ENCODE peak calls at places on chromosomes 2 and 18, in nine cellular contexts. One of them, this sample, is unnamed.

GRCh38 chr2:23698116-23698732 is 228.7 kb downstream of the ATAD2B start:
- DNase-seq in cerebellar cortex: no peak
- DNase-seq in activated CD8-positive, alpha-beta memory T cell treated with anti-CD3 and anti-CD28 coated beads, Interleukin-2, amount 10 ng/mL, durations not matched to agents 7 days and 5 days: no peak
- DNase-seq in nephron progenitor cell: no peak
- DNase-seq in tibial nerve: peak; percentile 3
- DNase-seq in body of pancreas: no peak
- DNase-seq in activated CD4-positive, alpha-beta T cell treated with anti-CD3 and anti-CD28 coated beads for 1 hour: no peak
- DNase-seq in right lobe of liver: no peak
- DNase-seq in HS-27A: no peak
- DNase-seq in this sample: no peak

GRCh38 chr18:9475643-9476580 is 599 bp downstream of the RALBP1 start:
- DNase-seq in cerebellar cortex: peak; percentile 32
- DNase-seq in activated CD8-positive, alpha-beta memory T cell treated with anti-CD3 and anti-CD28 coated beads, Interleukin-2, amount 10 ng/mL, durations not matched to agents 7 days and 5 days: peak; percentile 81
- DNase-seq in nephron progenitor cell: no peak
- DNase-seq in tibial nerve: peak; percentile 17
- DNase-seq in body of pancreas: peak; percentile 13
- DNase-seq in activated CD4-positive, alpha-beta T cell treated with anti-CD3 and anti-CD28 coated beads for 1 hour: peak; percentile 28
- DNase-seq in right lobe of liver: no peak
- DNase-seq in HS-27A: peak; percentile 22
- DNase-seq in this sample: no peak

GRCh38 chr18:24333116-24333515 is 64.5 kb downstream of the OSBPL1A start:
- DNase-seq in cerebellar cortex: no peak
- DNase-seq in activated CD8-positive, alpha-beta memory T cell treated with anti-CD3 and anti-CD28 coated beads, Interleukin-2, amount 10 ng/mL, durations not matched to agents 7 days and 5 days: no peak
- DNase-seq in nephron progenitor cell: no peak
- DNase-seq in tibial nerve: no peak
- DNase-seq in body of pancreas: no peak
- DNase-seq in activated CD4-positive, alpha-beta T cell treated with anti-CD3 and anti-CD28 coated beads for 1 hour: no peak
- DNase-seq in right lobe of liver: no peak
- DNase-seq in HS-27A: no peak
- DNase-seq in this sample: no peak

GRCh38 chr18:54127759-54128378 is 96.6 kb downstream of the MBD2 start:
- DNase-seq in cerebellar cortex: peak; percentile 50
- DNase-seq in activated CD8-positive, alpha-beta memory T cell treated with anti-CD3 and anti-CD28 coated beads, Interleukin-2, amount 10 ng/mL, durations not matched to agents 7 days and 5 days: peak; percentile 55
- DNase-seq in nephron progenitor cell: peak; percentile 48
- DNase-seq in tibial nerve: no peak
- DNase-seq in body of pancreas: no peak
- DNase-seq in activated CD4-positive, alpha-beta T cell treated with anti-CD3 and anti-CD28 coated beads for 1 hour: no peak
- DNase-seq in right lobe of liver: no peak
- DNase-seq in HS-27A: peak; percentile 26
- DNase-seq in this sample: peak; percentile 31

GRCh38 chr2:65504814-65505697 is 72.7 kb upstream of the SPRED2 start:
- DNase-seq in cerebellar cortex: no peak
- DNase-seq in activated CD8-positive, alpha-beta memory T cell treated with anti-CD3 and anti-CD28 coated beads, Interleukin-2, amount 10 ng/mL, durations not matched to agents 7 days and 5 days: no peak
- DNase-seq in nephron progenitor cell: no peak
- DNase-seq in tibial nerve: no peak
- DNase-seq in body of pancreas: peak; percentile 8
- DNase-seq in activated CD4-positive, alpha-beta T cell treated with anti-CD3 and anti-CD28 coated beads for 1 hour: no peak
- DNase-seq in right lobe of liver: no peak
- DNase-seq in HS-27A: no peak
- DNase-seq in this sample: no peak

GRCh38 chr18:33052886-33053285 is 280.1 kb upstream of the KLHL14 start:
- DNase-seq in cerebellar cortex: no peak
- DNase-seq in activated CD8-positive, alpha-beta memory T cell treated with anti-CD3 and anti-CD28 coated beads, Interleukin-2, amount 10 ng/mL, durations not matched to agents 7 days and 5 days: no peak
- DNase-seq in nephron progenitor cell: no peak
- DNase-seq in tibial nerve: no peak
- DNase-seq in body of pancreas: no peak
- DNase-seq in activated CD4-positive, alpha-beta T cell treated with anti-CD3 and anti-CD28 coated beads for 1 hour: no peak
- DNase-seq in right lobe of liver: no peak
- DNase-seq in HS-27A: no peak
- DNase-seq in this sample: no peak

GRCh38 chr2:230783101-230783500 is 70.5 kb downstream of the CAB39 start:
- DNase-seq in cerebellar cortex: no peak
- DNase-seq in activated CD8-positive, alpha-beta memory T cell treated with anti-CD3 and anti-CD28 coated beads, Interleukin-2, amount 10 ng/mL, durations not matched to agents 7 days and 5 days: no peak
- DNase-seq in nephron progenitor cell: no peak
- DNase-seq in tibial nerve: no peak
- DNase-seq in body of pancreas: no peak
- DNase-seq in activated CD4-positive, alpha-beta T cell treated with anti-CD3 and anti-CD28 coated beads for 1 hour: no peak
- DNase-seq in right lobe of liver: no peak
- DNase-seq in HS-27A: no peak
- DNase-seq in this sample: no peak

GRCh38 chr2:188414412-188414811 is 122.7 kb downstream of the GULP1 start:
- DNase-seq in cerebellar cortex: no peak
- DNase-seq in activated CD8-positive, alpha-beta memory T cell treated with anti-CD3 and anti-CD28 coated beads, Interleukin-2, amount 10 ng/mL, durations not matched to agents 7 days and 5 days: no peak
- DNase-seq in nephron progenitor cell: no peak
- DNase-seq in tibial nerve: no peak
- DNase-seq in body of pancreas: no peak
- DNase-seq in activated CD4-positive, alpha-beta T cell treated with anti-CD3 and anti-CD28 coated beads for 1 hour: no peak
- DNase-seq in right lobe of liver: no peak
- DNase-seq in HS-27A: no peak
- DNase-seq in this sample: peak; percentile 20

GRCh38 chr2:62464608-62465007 is 41.4 kb downstream of the TMEM17 start:
- DNase-seq in cerebellar cortex: no peak
- DNase-seq in activated CD8-positive, alpha-beta memory T cell treated with anti-CD3 and anti-CD28 coated beads, Interleukin-2, amount 10 ng/mL, durations not matched to agents 7 days and 5 days: no peak
- DNase-seq in nephron progenitor cell: no peak
- DNase-seq in tibial nerve: no peak
- DNase-seq in body of pancreas: no peak
- DNase-seq in activated CD4-positive, alpha-beta T cell treated with anti-CD3 and anti-CD28 coated beads for 1 hour: no peak
- DNase-seq in right lobe of liver: no peak
- DNase-seq in HS-27A: no peak
- DNase-seq in this sample: no peak

GRCh38 chr2:64610456-64610855 is 43.3 kb downstream of the SERTAD2 start:
- DNase-seq in cerebellar cortex: no peak
- DNase-seq in activated CD8-positive, alpha-beta memory T cell treated with anti-CD3 and anti-CD28 coated beads, Interleukin-2, amount 10 ng/mL, durations not matched to agents 7 days and 5 days: no peak
- DNase-seq in nephron progenitor cell: no peak
- DNase-seq in tibial nerve: no peak
- DNase-seq in body of pancreas: no peak
- DNase-seq in activated CD4-positive, alpha-beta T cell treated with anti-CD3 and anti-CD28 coated beads for 1 hour: no peak
- DNase-seq in right lobe of liver: no peak
- DNase-seq in HS-27A: no peak
- DNase-seq in this sample: no peak

GRCh38 chr18:29160123-29160522 is 983.2 kb upstream of the CDH2 start:
- DNase-seq in cerebellar cortex: no peak
- DNase-seq in activated CD8-positive, alpha-beta memory T cell treated with anti-CD3 and anti-CD28 coated beads, Interleukin-2, amount 10 ng/mL, durations not matched to agents 7 days and 5 days: no peak
- DNase-seq in nephron progenitor cell: no peak
- DNase-seq in tibial nerve: no peak
- DNase-seq in body of pancreas: no peak
- DNase-seq in activated CD4-positive, alpha-beta T cell treated with anti-CD3 and anti-CD28 coated beads for 1 hour: no peak
- DNase-seq in right lobe of liver: no peak
- DNase-seq in HS-27A: no peak
- DNase-seq in this sample: no peak

GRCh38 chr2:238239552-238239871 is 326 bp downstream of the HES6 start:
- DNase-seq in cerebellar cortex: no peak
- DNase-seq in activated CD8-positive, alpha-beta memory T cell treated with anti-CD3 and anti-CD28 coated beads, Interleukin-2, amount 10 ng/mL, durations not matched to agents 7 days and 5 days: no peak
- DNase-seq in nephron progenitor cell: peak; percentile 70
- DNase-seq in tibial nerve: no peak
- DNase-seq in body of pancreas: peak; percentile 33
- DNase-seq in activated CD4-positive, alpha-beta T cell treated with anti-CD3 and anti-CD28 coated beads for 1 hour: no peak
- DNase-seq in right lobe of liver: no peak
- DNase-seq in HS-27A: no peak
- DNase-seq in this sample: no peak

GRCh38 chr2:237026981-237027711 is 58.5 kb upstream of the COPS8 start:
- DNase-seq in cerebellar cortex: peak; percentile 73
- DNase-seq in activated CD8-positive, alpha-beta memory T cell treated with anti-CD3 and anti-CD28 coated beads, Interleukin-2, amount 10 ng/mL, durations not matched to agents 7 days and 5 days: peak; percentile 50
- DNase-seq in nephron progenitor cell: peak; percentile 74
- DNase-seq in tibial nerve: peak; percentile 71
- DNase-seq in body of pancreas: peak; percentile 78
- DNase-seq in activated CD4-positive, alpha-beta T cell treated with anti-CD3 and anti-CD28 coated beads for 1 hour: no peak
- DNase-seq in right lobe of liver: peak; percentile 68
- DNase-seq in HS-27A: no peak
- DNase-seq in this sample: peak; percentile 15

GRCh38 chr2:144015655-144016245 is 504.2 kb downstream of the ZEB2 start:
- DNase-seq in cerebellar cortex: no peak
- DNase-seq in activated CD8-positive, alpha-beta memory T cell treated with anti-CD3 and anti-CD28 coated beads, Interleukin-2, amount 10 ng/mL, durations not matched to agents 7 days and 5 days: no peak
- DNase-seq in nephron progenitor cell: no peak
- DNase-seq in tibial nerve: no peak
- DNase-seq in body of pancreas: no peak
- DNase-seq in activated CD4-positive, alpha-beta T cell treated with anti-CD3 and anti-CD28 coated beads for 1 hour: no peak
- DNase-seq in right lobe of liver: no peak
- DNase-seq in HS-27A: peak; percentile 62
- DNase-seq in this sample: no peak

GRCh38 chr2:234590076-234590475 is 93.2 kb upstream of the ARL4C start:
- DNase-seq in cerebellar cortex: no peak
- DNase-seq in activated CD8-positive, alpha-beta memory T cell treated with anti-CD3 and anti-CD28 coated beads, Interleukin-2, amount 10 ng/mL, durations not matched to agents 7 days and 5 days: peak; percentile 18
- DNase-seq in nephron progenitor cell: no peak
- DNase-seq in tibial nerve: no peak
- DNase-seq in body of pancreas: no peak
- DNase-seq in activated CD4-positive, alpha-beta T cell treated with anti-CD3 and anti-CD28 coated beads for 1 hour: no peak
- DNase-seq in right lobe of liver: no peak
- DNase-seq in HS-27A: no peak
- DNase-seq in this sample: no peak

GRCh38 chr18:58416704-58417683 is 211.9 kb downstream of the ALPK2 start:
- DNase-seq in cerebellar cortex: no peak
- DNase-seq in activated CD8-positive, alpha-beta memory T cell treated with anti-CD3 and anti-CD28 coated beads, Interleukin-2, amount 10 ng/mL, durations not matched to agents 7 days and 5 days: no peak
- DNase-seq in nephron progenitor cell: no peak
- DNase-seq in tibial nerve: no peak
- DNase-seq in body of pancreas: no peak
- DNase-seq in activated CD4-positive, alpha-beta T cell treated with anti-CD3 and anti-CD28 coated beads for 1 hour: no peak
- DNase-seq in right lobe of liver: peak; percentile 61
- DNase-seq in HS-27A: peak; percentile 56
- DNase-seq in this sample: peak; percentile 43

GRCh38 chr2:215833531-215834162 is 179.7 kb downstream of the MREG start:
- DNase-seq in cerebellar cortex: no peak
- DNase-seq in activated CD8-positive, alpha-beta memory T cell treated with anti-CD3 and anti-CD28 coated beads, Interleukin-2, amount 10 ng/mL, durations not matched to agents 7 days and 5 days: no peak
- DNase-seq in nephron progenitor cell: no peak
- DNase-seq in tibial nerve: no peak
- DNase-seq in body of pancreas: no peak
- DNase-seq in activated CD4-positive, alpha-beta T cell treated with anti-CD3 and anti-CD28 coated beads for 1 hour: no peak
- DNase-seq in right lobe of liver: no peak
- DNase-seq in HS-27A: no peak
- DNase-seq in this sample: no peak

GRCh38 chr2:199042660-199043379 is 414.9 kb downstream of the SATB2 start:
- DNase-seq in cerebellar cortex: no peak
- DNase-seq in activated CD8-positive, alpha-beta memory T cell treated with anti-CD3 and anti-CD28 coated beads, Interleukin-2, amount 10 ng/mL, durations not matched to agents 7 days and 5 days: no peak
- DNase-seq in nephron progenitor cell: no peak
- DNase-seq in tibial nerve: no peak
- DNase-seq in body of pancreas: no peak
- DNase-seq in activated CD4-positive, alpha-beta T cell treated with anti-CD3 and anti-CD28 coated beads for 1 hour: no peak
- DNase-seq in right lobe of liver: no peak
- DNase-seq in HS-27A: no peak
- DNase-seq in this sample: no peak

GRCh38 chr2:6222296-6222695 is 530.1 kb downstream of the SOX11 start:
- DNase-seq in cerebellar cortex: no peak
- DNase-seq in activated CD8-positive, alpha-beta memory T cell treated with anti-CD3 and anti-CD28 coated beads, Interleukin-2, amount 10 ng/mL, durations not matched to agents 7 days and 5 days: no peak
- DNase-seq in nephron progenitor cell: no peak
- DNase-seq in tibial nerve: no peak
- DNase-seq in body of pancreas: no peak
- DNase-seq in activated CD4-positive, alpha-beta T cell treated with anti-CD3 and anti-CD28 coated beads for 1 hour: no peak
- DNase-seq in right lobe of liver: no peak
- DNase-seq in HS-27A: no peak
- DNase-seq in this sample: no peak

GRCh38 chr2:106735807-106736206 is 150.2 kb downstream of the ST6GAL2 start:
- DNase-seq in cerebellar cortex: no peak
- DNase-seq in activated CD8-positive, alpha-beta memory T cell treated with anti-CD3 and anti-CD28 coated beads, Interleukin-2, amount 10 ng/mL, durations not matched to agents 7 days and 5 days: no peak
- DNase-seq in nephron progenitor cell: no peak
- DNase-seq in tibial nerve: no peak
- DNase-seq in body of pancreas: no peak
- DNase-seq in activated CD4-positive, alpha-beta T cell treated with anti-CD3 and anti-CD28 coated beads for 1 hour: no peak
- DNase-seq in right lobe of liver: no peak
- DNase-seq in HS-27A: no peak
- DNase-seq in this sample: no peak

GRCh38 chr18:70374154-70374553 is 85.3 kb downstream of the SOCS6 start:
- DNase-seq in cerebellar cortex: no peak
- DNase-seq in activated CD8-positive, alpha-beta memory T cell treated with anti-CD3 and anti-CD28 coated beads, Interleukin-2, amount 10 ng/mL, durations not matched to agents 7 days and 5 days: no peak
- DNase-seq in nephron progenitor cell: no peak
- DNase-seq in tibial nerve: no peak
- DNase-seq in body of pancreas: no peak
- DNase-seq in activated CD4-positive, alpha-beta T cell treated with anti-CD3 and anti-CD28 coated beads for 1 hour: no peak
- DNase-seq in right lobe of liver: no peak
- DNase-seq in HS-27A: no peak
- DNase-seq in this sample: no peak

GRCh38 chr18:73793386-73793785 is 354.2 kb downstream of the FBXO15 start:
- DNase-seq in cerebellar cortex: no peak
- DNase-seq in activated CD8-positive, alpha-beta memory T cell treated with anti-CD3 and anti-CD28 coated beads, Interleukin-2, amount 10 ng/mL, durations not matched to agents 7 days and 5 days: no peak
- DNase-seq in nephron progenitor cell: no peak
- DNase-seq in tibial nerve: no peak
- DNase-seq in body of pancreas: no peak
- DNase-seq in activated CD4-positive, alpha-beta T cell treated with anti-CD3 and anti-CD28 coated beads for 1 hour: no peak
- DNase-seq in right lobe of liver: no peak
- DNase-seq in HS-27A: no peak
- DNase-seq in this sample: no peak

GRCh38 chr2:153197635-153198386 is 280.8 kb downstream of the RPRM start:
- DNase-seq in cerebellar cortex: no peak
- DNase-seq in activated CD8-positive, alpha-beta memory T cell treated with anti-CD3 and anti-CD28 coated beads, Interleukin-2, amount 10 ng/mL, durations not matched to agents 7 days and 5 days: no peak
- DNase-seq in nephron progenitor cell: no peak
- DNase-seq in tibial nerve: no peak
- DNase-seq in body of pancreas: no peak
- DNase-seq in activated CD4-positive, alpha-beta T cell treated with anti-CD3 and anti-CD28 coated beads for 1 hour: no peak
- DNase-seq in right lobe of liver: no peak
- DNase-seq in HS-27A: no peak
- DNase-seq in this sample: no peak

GRCh38 chr2:206805922-206806607 is 40.7 kb downstream of the FASTKD2 start:
- DNase-seq in cerebellar cortex: no peak
- DNase-seq in activated CD8-positive, alpha-beta memory T cell treated with anti-CD3 and anti-CD28 coated beads, Interleukin-2, amount 10 ng/mL, durations not matched to agents 7 days and 5 days: no peak
- DNase-seq in nephron progenitor cell: no peak
- DNase-seq in tibial nerve: no peak
- DNase-seq in body of pancreas: no peak
- DNase-seq in activated CD4-positive, alpha-beta T cell treated with anti-CD3 and anti-CD28 coated beads for 1 hour: no peak
- DNase-seq in right lobe of liver: no peak
- DNase-seq in HS-27A: no peak
- DNase-seq in this sample: peak; percentile 48

GRCh38 chr2:95231723-95232122 is 24.4 kb downstream of the ZNF892 start:
- DNase-seq in cerebellar cortex: peak; percentile 38
- DNase-seq in activated CD8-positive, alpha-beta memory T cell treated with anti-CD3 and anti-CD28 coated beads, Interleukin-2, amount 10 ng/mL, durations not matched to agents 7 days and 5 days: peak; percentile 44
- DNase-seq in nephron progenitor cell: peak; percentile 74
- DNase-seq in tibial nerve: no peak
- DNase-seq in body of pancreas: peak; percentile 75
- DNase-seq in activated CD4-positive, alpha-beta T cell treated with anti-CD3 and anti-CD28 coated beads for 1 hour: no peak
- DNase-seq in right lobe of liver: peak; percentile 60
- DNase-seq in HS-27A: peak; percentile 88
- DNase-seq in this sample: no peak

GRCh38 chr2:8158714-8159113 is 523.1 kb upstream of the ID2 start:
- DNase-seq in cerebellar cortex: no peak
- DNase-seq in activated CD8-positive, alpha-beta memory T cell treated with anti-CD3 and anti-CD28 coated beads, Interleukin-2, amount 10 ng/mL, durations not matched to agents 7 days and 5 days: no peak
- DNase-seq in nephron progenitor cell: no peak
- DNase-seq in tibial nerve: no peak
- DNase-seq in body of pancreas: no peak
- DNase-seq in activated CD4-positive, alpha-beta T cell treated with anti-CD3 and anti-CD28 coated beads for 1 hour: no peak
- DNase-seq in right lobe of liver: no peak
- DNase-seq in HS-27A: no peak
- DNase-seq in this sample: no peak

GRCh38 chr2:160363961-160364733 is 129.5 kb downstream of the RBMS1 start:
- DNase-seq in cerebellar cortex: no peak
- DNase-seq in activated CD8-positive, alpha-beta memory T cell treated with anti-CD3 and anti-CD28 coated beads, Interleukin-2, amount 10 ng/mL, durations not matched to agents 7 days and 5 days: no peak
- DNase-seq in nephron progenitor cell: no peak
- DNase-seq in tibial nerve: no peak
- DNase-seq in body of pancreas: no peak
- DNase-seq in activated CD4-positive, alpha-beta T cell treated with anti-CD3 and anti-CD28 coated beads for 1 hour: no peak
- DNase-seq in right lobe of liver: no peak
- DNase-seq in HS-27A: no peak
- DNase-seq in this sample: no peak

GRCh38 chr2:46298522-46299351 is 1.5 kb downstream of the EPAS1 start:
- DNase-seq in cerebellar cortex: peak; percentile 13
- DNase-seq in activated CD8-positive, alpha-beta memory T cell treated with anti-CD3 and anti-CD28 coated beads, Interleukin-2, amount 10 ng/mL, durations not matched to agents 7 days and 5 days: peak; percentile 54
- DNase-seq in nephron progenitor cell: peak; percentile 45
- DNase-seq in tibial nerve: no peak
- DNase-seq in body of pancreas: peak; percentile 76
- DNase-seq in activated CD4-positive, alpha-beta T cell treated with anti-CD3 and anti-CD28 coated beads for 1 hour: no peak
- DNase-seq in right lobe of liver: peak; percentile 79
- DNase-seq in HS-27A: peak; percentile 41
- DNase-seq in this sample: no peak

GRCh38 chr2:78614747-78615146 is 410.8 kb upstream of the REG3G start:
- DNase-seq in cerebellar cortex: no peak
- DNase-seq in activated CD8-positive, alpha-beta memory T cell treated with anti-CD3 and anti-CD28 coated beads, Interleukin-2, amount 10 ng/mL, durations not matched to agents 7 days and 5 days: no peak
- DNase-seq in nephron progenitor cell: no peak
- DNase-seq in tibial nerve: no peak
- DNase-seq in body of pancreas: no peak
- DNase-seq in activated CD4-positive, alpha-beta T cell treated with anti-CD3 and anti-CD28 coated beads for 1 hour: no peak
- DNase-seq in right lobe of liver: no peak
- DNase-seq in HS-27A: no peak
- DNase-seq in this sample: no peak

GRCh38 chr2:100241236-100241635 is 81.1 kb downstream of the LONRF2 start:
- DNase-seq in cerebellar cortex: no peak
- DNase-seq in activated CD8-positive, alpha-beta memory T cell treated with anti-CD3 and anti-CD28 coated beads, Interleukin-2, amount 10 ng/mL, durations not matched to agents 7 days and 5 days: no peak
- DNase-seq in nephron progenitor cell: no peak
- DNase-seq in tibial nerve: no peak
- DNase-seq in body of pancreas: no peak
- DNase-seq in activated CD4-positive, alpha-beta T cell treated with anti-CD3 and anti-CD28 coated beads for 1 hour: no peak
- DNase-seq in right lobe of liver: no peak
- DNase-seq in HS-27A: no peak
- DNase-seq in this sample: no peak

GRCh38 chr2:212977149-212977548 is 174.3 kb downstream of the IKZF2 start:
- DNase-seq in cerebellar cortex: no peak
- DNase-seq in activated CD8-positive, alpha-beta memory T cell treated with anti-CD3 and anti-CD28 coated beads, Interleukin-2, amount 10 ng/mL, durations not matched to agents 7 days and 5 days: no peak
- DNase-seq in nephron progenitor cell: no peak
- DNase-seq in tibial nerve: no peak
- DNase-seq in body of pancreas: no peak
- DNase-seq in activated CD4-positive, alpha-beta T cell treated with anti-CD3 and anti-CD28 coated beads for 1 hour: no peak
- DNase-seq in right lobe of liver: no peak
- DNase-seq in HS-27A: no peak
- DNase-seq in this sample: no peak

This sample was measured in NCI-H446 treated with DMSO at 0.1 percent for 48 hours.